ENCODE peak calls at places on chromosomes 16 and 17, in five cellular contexts. One of them, this sample, is unnamed.

GRCh38 chr17:41932821-41933389 is 2.5 kb downstream of the ODAD4 start:
- DNase-seq in body of pancreas: no peak
- DNase-seq in prostate gland: no peak
- DNase-seq in endothelial cell of umbilical vein: no peak
- DNase-seq in HCT116: no peak
- DNase-seq in this sample: no peak

GRCh38 chr17:70655179-70655578 is 485.8 kb downstream of the KCNJ2 start:
- DNase-seq in endothelial cell of umbilical vein: no peak
- DNase-seq in body of pancreas: no peak
- DNase-seq in HCT116: no peak
- DNase-seq in prostate gland: no peak
- DNase-seq in this sample: no peak

GRCh38 chr17:76714822-76715461 is 4.2 kb upstream of the MXRA7 start:
- DNase-seq in HCT116: no peak
- DNase-seq in endothelial cell of umbilical vein: peak; percentile 57
- DNase-seq in prostate gland: peak; percentile 44
- DNase-seq in body of pancreas: peak; percentile 72
- DNase-seq in this sample: peak; percentile 58

GRCh38 chr17:1746975-1747543 is 4.4 kb downstream of the SERPINF2 start:
- DNase-seq in prostate gland: peak; percentile 94
- DNase-seq in HCT116: no peak
- DNase-seq in body of pancreas: no peak
- DNase-seq in endothelial cell of umbilical vein: peak; percentile 17
- DNase-seq in this sample: peak; percentile 79

GRCh38 chr17:57696050-57696449 is 49.0 kb downstream of the CCDC182 start:
- DNase-seq in body of pancreas: no peak
- DNase-seq in prostate gland: no peak
- DNase-seq in HCT116: no peak
- DNase-seq in endothelial cell of umbilical vein: no peak
- DNase-seq in this sample: no peak

GRCh38 chr17:12312692-12313091 is 292.0 kb downstream of the MAP2K4 start:
- DNase-seq in endothelial cell of umbilical vein: no peak
- DNase-seq in prostate gland: no peak
- DNase-seq in body of pancreas: no peak
- DNase-seq in HCT116: no peak
- DNase-seq in this sample: no peak

GRCh38 chr17:3635474-3636153 is 436 bp downstream of the SHPK start:
- DNase-seq in prostate gland: no peak
- DNase-seq in endothelial cell of umbilical vein: no peak
- DNase-seq in HCT116: no peak
- DNase-seq in body of pancreas: no peak
- DNase-seq in this sample: peak; percentile 76

GRCh38 chr17:69588739-69589334 is 174.3 kb downstream of the MAP2K6 start:
- DNase-seq in body of pancreas: no peak
- DNase-seq in endothelial cell of umbilical vein: peak; percentile 19
- DNase-seq in prostate gland: peak; percentile 4
- DNase-seq in HCT116: no peak
- DNase-seq in this sample: no peak

GRCh38 chr16:5903153-5903552 is 805.6 kb upstream of the EEF2KMT start:
- DNase-seq in body of pancreas: no peak
- DNase-seq in HCT116: no peak
- DNase-seq in prostate gland: no peak
- DNase-seq in endothelial cell of umbilical vein: no peak
- DNase-seq in this sample: no peak

GRCh38 chr16:81431554-81432353 is 12.9 kb upstream of the CMIP start:
- DNase-seq in prostate gland: no peak
- DNase-seq in HCT116: no peak
- DNase-seq in body of pancreas: no peak
- DNase-seq in endothelial cell of umbilical vein: no peak
- DNase-seq in this sample: no peak

GRCh38 chr16:56351481-56351880 is 73.9 kb downstream of the AMFR start:
- DNase-seq in endothelial cell of umbilical vein: no peak
- DNase-seq in prostate gland: no peak
- DNase-seq in HCT116: no peak
- DNase-seq in body of pancreas: no peak
- DNase-seq in this sample: no peak

GRCh38 chr17:35294756-35295155 is 51.9 kb downstream of the SLFN5 start:
- DNase-seq in endothelial cell of umbilical vein: no peak
- DNase-seq in body of pancreas: no peak
- DNase-seq in prostate gland: no peak
- DNase-seq in HCT116: no peak
- DNase-seq in this sample: no peak

GRCh38 chr17:4033751-4034251 is 69.6 kb upstream of the ATP2A3 start:
- DNase-seq in HCT116: no peak
- DNase-seq in prostate gland: no peak
- DNase-seq in body of pancreas: peak; percentile 84
- DNase-seq in endothelial cell of umbilical vein: no peak
- DNase-seq in this sample: no peak

GRCh38 chr17:30279156-30279555 is 12.6 kb downstream of the BLMH start:
- DNase-seq in prostate gland: no peak
- DNase-seq in endothelial cell of umbilical vein: no peak
- DNase-seq in HCT116: no peak
- DNase-seq in body of pancreas: no peak
- DNase-seq in this sample: no peak

GRCh38 chr17:40307691-40308289 is 1.2 kb upstream of the RARA start:
- DNase-seq in body of pancreas: no peak
- DNase-seq in HCT116: no peak
- DNase-seq in prostate gland: no peak
- DNase-seq in endothelial cell of umbilical vein: no peak
- DNase-seq in this sample: peak; percentile 50

GRCh38 chr17:69447726-69448125 is 33.2 kb downstream of the MAP2K6 start:
- DNase-seq in HCT116: no peak
- DNase-seq in body of pancreas: no peak
- DNase-seq in endothelial cell of umbilical vein: no peak
- DNase-seq in prostate gland: no peak
- DNase-seq in this sample: no peak

GRCh38 chr17:59851431-59852375 is 41.0 kb downstream of the TUBD1 start:
- DNase-seq in body of pancreas: no peak
- DNase-seq in prostate gland: peak; percentile 65
- DNase-seq in HCT116: no peak
- DNase-seq in endothelial cell of umbilical vein: no peak
- DNase-seq in this sample: no peak

GRCh38 chr17:46942441-46943217 is 19.7 kb downstream of the GOSR2 start:
- DNase-seq in prostate gland: peak; percentile 42
- DNase-seq in body of pancreas: peak; percentile 70
- DNase-seq in endothelial cell of umbilical vein: peak; percentile 81
- DNase-seq in HCT116: peak; percentile 55
- DNase-seq in this sample: peak; percentile 78

GRCh38 chr17:80103061-80103481 is 1.7 kb downstream of the GAA start:
- DNase-seq in body of pancreas: no peak
- DNase-seq in HCT116: no peak
- DNase-seq in prostate gland: no peak
- DNase-seq in endothelial cell of umbilical vein: no peak
- DNase-seq in this sample: no peak

GRCh38 chr17:80101160-80101945 is at the start of gene GAA:
- DNase-seq in prostate gland: peak; percentile 77
- DNase-seq in endothelial cell of umbilical vein: peak; percentile 83
- DNase-seq in body of pancreas: peak; percentile 85
- DNase-seq in HCT116: peak; percentile 68
- DNase-seq in this sample: peak; percentile 91

GRCh38 chr17:80103686-80104085 is 2.3 kb downstream of the GAA start:
- DNase-seq in endothelial cell of umbilical vein: no peak
- DNase-seq in prostate gland: no peak
- DNase-seq in body of pancreas: no peak
- DNase-seq in HCT116: no peak
- DNase-seq in this sample: no peak

GRCh38 chr17:80100035-80100323 is 1.4 kb upstream of the GAA start:
- DNase-seq in prostate gland: no peak
- DNase-seq in endothelial cell of umbilical vein: no peak
- DNase-seq in body of pancreas: no peak
- DNase-seq in HCT116: no peak
- DNase-seq in this sample: no peak

GRCh38 chr17:80101946-80102706 is 745 bp downstream of the GAA start:
- DNase-seq in endothelial cell of umbilical vein: peak; percentile 35
- DNase-seq in HCT116: no peak
- DNase-seq in prostate gland: no peak
- DNase-seq in body of pancreas: no peak
- DNase-seq in this sample: peak; percentile 51
- H3K27ac ChIP-seq in endothelial cell of umbilical vein: no peak overlapping the region
- H3K27ac ChIP-seq in HCT116: peak overlapping the region; percentile 83
- H3K27ac ChIP-seq in prostate gland: peak overlapping the region; percentile 92
- H3K27ac ChIP-seq in body of pancreas: peak overlapping the region; percentile 65
- H3K27ac ChIP-seq in this sample: peak overlapping the region; percentile 87

GRCh38 chr16:50024207-50024606 is 818 bp upstream of the CNEP1R1 start:
- DNase-seq in body of pancreas: no peak
- DNase-seq in endothelial cell of umbilical vein: no peak
- DNase-seq in HCT116: no peak
- DNase-seq in prostate gland: peak; percentile 7
- DNase-seq in this sample: no peak

GRCh38 chr16:50025544-50025931 is 513 bp downstream of the CNEP1R1 start:
- DNase-seq in HCT116: no peak
- DNase-seq in endothelial cell of umbilical vein: no peak
- DNase-seq in prostate gland: no peak
- DNase-seq in body of pancreas: peak; percentile 14
- DNase-seq in this sample: peak; percentile 48

GRCh38 chr16:50021509-50021908 is 3.5 kb upstream of the CNEP1R1 start:
- DNase-seq in body of pancreas: no peak
- DNase-seq in endothelial cell of umbilical vein: no peak
- DNase-seq in HCT116: no peak
- DNase-seq in prostate gland: no peak
- DNase-seq in this sample: no peak

GRCh38 chr16:50024684-50025543 is at the start of gene CNEP1R1:
- DNase-seq in HCT116: peak; percentile 96
- DNase-seq in prostate gland: peak; percentile 95
- DNase-seq in body of pancreas: peak; percentile 95
- DNase-seq in endothelial cell of umbilical vein: peak; percentile 98
- DNase-seq in this sample: peak; percentile 96

DNA sequence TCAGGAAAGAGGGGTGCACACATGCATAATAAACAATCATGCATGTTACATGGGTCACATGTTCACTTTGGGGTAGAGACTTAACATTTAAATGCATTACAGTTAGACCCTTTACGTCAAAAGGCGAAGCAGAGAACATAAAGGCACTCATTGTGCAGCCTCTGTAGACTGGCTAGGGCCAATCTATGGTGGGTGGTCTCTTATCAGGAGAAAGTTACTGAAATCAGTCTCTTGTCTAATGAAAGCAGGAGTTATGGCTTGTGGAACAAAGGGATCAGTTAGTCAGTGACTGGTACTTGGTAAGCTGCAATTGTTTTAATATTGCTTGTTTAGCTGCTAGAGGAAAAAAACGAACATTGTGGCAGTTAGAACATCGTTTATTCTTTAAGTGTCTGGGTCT is 1.4 kb upstream of the CNEP1R1 start:
- DNase-seq in prostate gland: no peak
- DNase-seq in HCT116: no peak
- DNase-seq in endothelial cell of umbilical vein: no peak
- DNase-seq in body of pancreas: no peak
- DNase-seq in this sample: no peak
- H3K4me3 ChIP-seq in prostate gland: no peak overlapping the region
- H3K4me3 ChIP-seq in HCT116: no peak overlapping the region
- H3K4me3 ChIP-seq in endothelial cell of umbilical vein: no peak overlapping the region
- H3K4me3 ChIP-seq in body of pancreas: no peak overlapping the region
- H3K4me3 ChIP-seq in this sample: no peak overlapping the region

DNA sequence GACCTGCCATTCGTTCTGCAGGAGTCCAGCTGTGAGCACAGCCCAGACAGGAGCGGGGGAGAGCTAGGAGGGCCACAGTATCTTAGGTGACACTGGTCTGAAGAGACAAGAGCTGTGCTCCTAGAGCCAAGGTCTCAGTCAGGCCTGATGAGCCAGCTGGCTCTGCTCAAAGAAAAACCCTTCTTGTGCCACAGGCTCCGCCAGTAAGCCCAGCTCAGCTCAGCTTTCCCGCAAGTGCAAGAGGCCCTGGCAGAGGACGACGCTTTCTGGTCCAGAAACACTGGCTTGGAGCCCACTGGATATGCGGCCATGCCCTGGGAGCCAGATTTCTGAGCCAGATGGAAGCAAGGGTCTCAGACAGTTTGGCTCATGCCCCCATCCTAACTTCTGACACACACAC is 23.9 kb downstream of the PEMT start:
- DNase-seq in endothelial cell of umbilical vein: no peak
- DNase-seq in body of pancreas: peak; percentile 56
- DNase-seq in HCT116: no peak
- DNase-seq in prostate gland: peak; percentile 92
- DNase-seq in this sample: no peak
- TF ChIP-seq POLR2A in endothelial cell of umbilical vein: no peak
- TF ChIP-seq POLR2A in body of pancreas: no peak
- TF ChIP-seq POLR2A in HCT116: no peak
- TF ChIP-seq POLR2A in prostate gland: no peak
- TF ChIP-seq POLR2A in this sample: no peak

DNA sequence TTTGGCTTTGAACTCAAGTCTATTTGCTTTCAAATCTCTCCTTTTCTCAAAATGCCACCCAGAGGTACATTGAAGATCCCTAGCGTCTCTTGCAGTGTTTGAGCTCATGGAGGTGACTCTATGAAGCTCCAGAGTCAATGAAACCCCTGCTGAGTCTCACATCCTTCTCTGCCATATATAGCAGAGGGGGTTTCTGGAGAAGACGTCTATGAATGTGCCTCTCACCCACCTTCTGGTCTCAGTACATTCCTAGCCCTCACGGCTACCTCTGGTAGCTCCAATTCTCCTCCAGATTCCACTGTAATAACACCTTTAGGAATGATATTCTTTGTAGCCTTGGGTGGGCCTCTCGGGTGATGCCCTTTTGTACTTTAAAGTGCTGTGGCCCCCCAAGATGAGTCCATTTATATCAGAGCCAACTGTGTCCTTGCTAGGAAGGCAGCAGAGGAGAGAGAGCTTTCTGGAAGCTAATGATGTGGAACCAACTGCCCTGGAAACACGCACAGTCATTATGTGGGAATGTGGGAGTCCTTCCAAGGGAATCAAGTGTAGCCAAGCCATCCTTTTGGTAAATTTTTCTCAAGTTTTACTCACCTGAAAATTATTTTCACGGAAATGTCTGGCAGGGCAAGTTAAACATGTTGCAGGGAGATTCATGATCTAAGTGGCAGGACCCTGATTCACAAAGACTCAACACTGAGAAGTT is 123.4 kb downstream of the ASIC2 start:
- DNase-seq in body of pancreas: no peak
- DNase-seq in HCT116: no peak
- DNase-seq in prostate gland: no peak
- DNase-seq in endothelial cell of umbilical vein: no peak
- DNase-seq in this sample: no peak
- H3K27ac ChIP-seq in body of pancreas: no peak overlapping the region
- H3K27ac ChIP-seq in HCT116: no peak overlapping the region
- H3K27ac ChIP-seq in prostate gland: no peak overlapping the region
- H3K27ac ChIP-seq in endothelial cell of umbilical vein: no peak overlapping the region
- H3K27ac ChIP-seq in this sample: no peak overlapping the region

DNA sequence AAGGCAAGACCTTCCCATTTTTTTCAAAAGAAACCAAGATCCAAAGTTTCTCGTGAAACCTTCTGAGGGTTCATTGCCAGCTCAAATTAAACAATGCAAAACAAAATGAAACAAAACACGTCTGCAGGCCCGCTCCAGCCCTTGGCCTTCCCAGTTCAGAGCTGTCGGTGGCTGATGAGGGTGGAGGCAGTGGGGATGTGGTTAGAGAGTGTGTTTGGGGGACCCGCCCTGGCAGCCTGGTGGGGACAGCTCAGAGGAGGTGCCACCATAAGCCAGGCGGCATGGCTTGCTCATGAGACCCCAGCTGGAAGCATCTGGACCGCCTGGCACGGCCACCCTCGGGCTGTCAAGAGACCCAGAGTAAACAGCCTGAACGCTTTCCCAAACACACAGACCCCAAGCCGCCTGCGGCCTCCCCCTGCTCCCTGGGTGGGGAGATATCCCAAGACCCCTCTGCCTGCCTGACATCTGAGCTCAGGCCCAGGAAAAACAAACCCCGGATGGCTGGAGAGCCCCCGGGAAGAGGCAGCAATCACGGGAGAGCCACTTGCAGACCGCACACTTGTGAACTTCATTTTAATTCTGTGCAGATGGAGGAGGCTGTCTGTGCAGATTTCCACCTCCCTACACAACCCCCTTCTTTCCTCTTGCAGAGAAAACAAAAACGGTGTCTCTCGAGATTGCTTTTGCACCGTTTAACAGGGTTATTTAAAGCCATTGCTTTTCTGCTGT is 35.4 kb upstream of the LITAF start:
- DNase-seq in HCT116: no peak
- DNase-seq in prostate gland: no peak
- DNase-seq in endothelial cell of umbilical vein: no peak
- DNase-seq in body of pancreas: no peak
- DNase-seq in this sample: no peak
- H3K4me3 ChIP-seq in HCT116: no peak overlapping the region
- H3K4me3 ChIP-seq in prostate gland: no peak overlapping the region
- H3K4me3 ChIP-seq in endothelial cell of umbilical vein: no peak overlapping the region
- H3K4me3 ChIP-seq in body of pancreas: no peak overlapping the region
- H3K4me3 ChIP-seq in this sample: peak overlapping the region; percentile 15

This sample was measured in Peyer's patch.